ENCODE peak calls at places on chromosomes 5 and 9, in eight cellular contexts. One of them, this sample, is unnamed.

GRCh38 chr5:77390795-77391194 is 101.3 kb downstream of the WDR41 start:
- DNase-seq in A673: no peak
- DNase-seq in fibroblast of lung: peak
- DNase-seq in stomach: no peak
- DNase-seq in RWPE1: no peak
- DNase-seq in mammary epithelial cell: peak
- DNase-seq in OCI-LY7: no peak
- DNase-seq in CD4-positive, alpha-beta T cell: no peak
- DNase-seq in this sample: peak

GRCh38 chr9:89878687-89879086 is 273.9 kb downstream of the GADD45G start:
- DNase-seq in A673: no peak
- DNase-seq in fibroblast of lung: no peak
- DNase-seq in stomach: peak
- DNase-seq in RWPE1: no peak
- DNase-seq in mammary epithelial cell: no peak
- DNase-seq in OCI-LY7: no peak
- DNase-seq in CD4-positive, alpha-beta T cell: no peak
- DNase-seq in this sample: no peak

GRCh38 chr9:105021917-105022316 is 94.0 kb upstream of the ABCA1 start:
- DNase-seq in A673: no peak
- DNase-seq in fibroblast of lung: no peak
- DNase-seq in stomach: no peak
- DNase-seq in RWPE1: no peak
- DNase-seq in mammary epithelial cell: no peak
- DNase-seq in OCI-LY7: no peak
- DNase-seq in CD4-positive, alpha-beta T cell: no peak
- DNase-seq in this sample: no peak

GRCh38 chr5:116872986-116873385 is 298.4 kb upstream of the SEMA6A start:
- DNase-seq in A673: no peak
- DNase-seq in fibroblast of lung: no peak
- DNase-seq in stomach: no peak
- DNase-seq in RWPE1: no peak
- DNase-seq in mammary epithelial cell: no peak
- DNase-seq in OCI-LY7: no peak
- DNase-seq in CD4-positive, alpha-beta T cell: no peak
- DNase-seq in this sample: no peak

GRCh38 chr9:4118666-4119065 is 181.2 kb downstream of the GLIS3 start:
- DNase-seq in A673: no peak
- DNase-seq in fibroblast of lung: no peak
- DNase-seq in stomach: no peak
- DNase-seq in RWPE1: no peak
- DNase-seq in mammary epithelial cell: no peak
- DNase-seq in OCI-LY7: no peak
- DNase-seq in CD4-positive, alpha-beta T cell: no peak
- DNase-seq in this sample: no peak

GRCh38 chr5:122844916-122845252 is 529 bp upstream of the SNX24 start:
- DNase-seq in A673: no peak
- DNase-seq in fibroblast of lung: no peak
- DNase-seq in stomach: no peak
- DNase-seq in RWPE1: no peak
- DNase-seq in mammary epithelial cell: no peak
- DNase-seq in OCI-LY7: peak
- DNase-seq in CD4-positive, alpha-beta T cell: no peak
- DNase-seq in this sample: no peak

GRCh38 chr5:142181547-142182191 is 73.1 kb downstream of the NDFIP1 start:
- DNase-seq in A673: no peak
- DNase-seq in fibroblast of lung: no peak
- DNase-seq in stomach: no peak
- DNase-seq in RWPE1: no peak
- DNase-seq in mammary epithelial cell: no peak
- DNase-seq in OCI-LY7: peak
- DNase-seq in CD4-positive, alpha-beta T cell: no peak
- DNase-seq in this sample: no peak

GRCh38 chr5:52328220-52328619 is 459.5 kb upstream of the ITGA1 start:
- DNase-seq in A673: no peak
- DNase-seq in fibroblast of lung: no peak
- DNase-seq in stomach: no peak
- DNase-seq in RWPE1: peak
- DNase-seq in mammary epithelial cell: no peak
- DNase-seq in OCI-LY7: no peak
- DNase-seq in CD4-positive, alpha-beta T cell: no peak
- DNase-seq in this sample: no peak

GRCh38 chr9:38417003-38417965 is 7.0 kb downstream of the IGFBPL1 start:
- DNase-seq in A673: peak
- DNase-seq in fibroblast of lung: no peak
- DNase-seq in stomach: peak
- DNase-seq in RWPE1: peak
- DNase-seq in mammary epithelial cell: peak
- DNase-seq in OCI-LY7: peak
- DNase-seq in CD4-positive, alpha-beta T cell: no peak
- DNase-seq in this sample: no peak

GRCh38 chr9:85521331-85522197 is 220.2 kb downstream of the AGTPBP1 start:
- DNase-seq in A673: peak
- DNase-seq in fibroblast of lung: no peak
- DNase-seq in stomach: no peak
- DNase-seq in RWPE1: no peak
- DNase-seq in mammary epithelial cell: no peak
- DNase-seq in OCI-LY7: no peak
- DNase-seq in CD4-positive, alpha-beta T cell: no peak
- DNase-seq in this sample: no peak

GRCh38 chr5:30540150-30540549 is 653.3 kb upstream of the CDH6 start:
- DNase-seq in A673: no peak
- DNase-seq in fibroblast of lung: no peak
- DNase-seq in stomach: no peak
- DNase-seq in RWPE1: no peak
- DNase-seq in mammary epithelial cell: no peak
- DNase-seq in OCI-LY7: no peak
- DNase-seq in CD4-positive, alpha-beta T cell: no peak
- DNase-seq in this sample: no peak

GRCh38 chr5:132474881-132475511 is 15.6 kb downstream of the IRF1 start:
- DNase-seq in A673: no peak
- DNase-seq in fibroblast of lung: no peak
- DNase-seq in stomach: peak
- DNase-seq in RWPE1: no peak
- DNase-seq in mammary epithelial cell: no peak
- DNase-seq in OCI-LY7: no peak
- DNase-seq in CD4-positive, alpha-beta T cell: no peak
- DNase-seq in this sample: no peak

GRCh38 chr9:35859310-35859994 is 10.7 kb downstream of the OR13J1 start:
- DNase-seq in A673: peak
- DNase-seq in fibroblast of lung: peak
- DNase-seq in stomach: peak
- DNase-seq in RWPE1: no peak
- DNase-seq in mammary epithelial cell: peak
- DNase-seq in OCI-LY7: no peak
- DNase-seq in CD4-positive, alpha-beta T cell: no peak
- DNase-seq in this sample: peak

GRCh38 chr5:142888469-142889085 is 118.4 kb downstream of the ARHGAP26 start:
- DNase-seq in A673: peak
- DNase-seq in fibroblast of lung: peak
- DNase-seq in stomach: no peak
- DNase-seq in RWPE1: peak
- DNase-seq in mammary epithelial cell: no peak
- DNase-seq in OCI-LY7: peak
- DNase-seq in CD4-positive, alpha-beta T cell: no peak
- DNase-seq in this sample: peak

GRCh38 chr5:74149395-74149794 is 491.1 kb downstream of the ENC1 start:
- DNase-seq in A673: no peak
- DNase-seq in fibroblast of lung: peak
- DNase-seq in stomach: peak
- DNase-seq in RWPE1: peak
- DNase-seq in mammary epithelial cell: peak
- DNase-seq in OCI-LY7: no peak
- DNase-seq in CD4-positive, alpha-beta T cell: no peak
- DNase-seq in this sample: peak

GRCh38 chr9:88821033-88821748 is 170.1 kb upstream of the S1PR3 start:
- DNase-seq in A673: no peak
- DNase-seq in fibroblast of lung: no peak
- DNase-seq in stomach: no peak
- DNase-seq in RWPE1: no peak
- DNase-seq in mammary epithelial cell: no peak
- DNase-seq in OCI-LY7: no peak
- DNase-seq in CD4-positive, alpha-beta T cell: no peak
- DNase-seq in this sample: no peak

GRCh38 chr9:136711751-136712689 is at the start of gene DIPK1B:
- DNase-seq in A673: peak
- DNase-seq in fibroblast of lung: no peak
- DNase-seq in stomach: no peak
- DNase-seq in RWPE1: no peak
- DNase-seq in mammary epithelial cell: no peak
- DNase-seq in OCI-LY7: peak
- DNase-seq in CD4-positive, alpha-beta T cell: no peak
- DNase-seq in this sample: no peak

GRCh38 chr5:133718457-133718856 is 106.1 kb upstream of the FSTL4 start:
- DNase-seq in A673: no peak
- DNase-seq in fibroblast of lung: no peak
- DNase-seq in stomach: no peak
- DNase-seq in RWPE1: no peak
- DNase-seq in mammary epithelial cell: no peak
- DNase-seq in OCI-LY7: no peak
- DNase-seq in CD4-positive, alpha-beta T cell: no peak
- DNase-seq in this sample: no peak

GRCh38 chr5:147939431-147940114 is 33.2 kb upstream of the C5orf46 start:
- DNase-seq in A673: no peak
- DNase-seq in fibroblast of lung: peak
- DNase-seq in stomach: no peak
- DNase-seq in RWPE1: peak
- DNase-seq in mammary epithelial cell: peak
- DNase-seq in OCI-LY7: no peak
- DNase-seq in CD4-positive, alpha-beta T cell: no peak
- DNase-seq in this sample: no peak

GRCh38 chr5:55327281-55327680 is 19.5 kb downstream of the MTREX start:
- DNase-seq in A673: no peak
- DNase-seq in fibroblast of lung: no peak
- DNase-seq in stomach: no peak
- DNase-seq in RWPE1: no peak
- DNase-seq in mammary epithelial cell: no peak
- DNase-seq in OCI-LY7: no peak
- DNase-seq in CD4-positive, alpha-beta T cell: no peak
- DNase-seq in this sample: no peak

GRCh38 chr5:55319481-55319880 is 11.7 kb downstream of the MTREX start:
- DNase-seq in A673: no peak
- DNase-seq in fibroblast of lung: no peak
- DNase-seq in stomach: no peak
- DNase-seq in RWPE1: no peak
- DNase-seq in mammary epithelial cell: no peak
- DNase-seq in OCI-LY7: no peak
- DNase-seq in CD4-positive, alpha-beta T cell: no peak
- DNase-seq in this sample: no peak

GRCh38 chr5:55324006-55324405 is 16.2 kb downstream of the MTREX start:
- DNase-seq in A673: no peak
- DNase-seq in fibroblast of lung: no peak
- DNase-seq in stomach: no peak
- DNase-seq in RWPE1: no peak
- DNase-seq in mammary epithelial cell: no peak
- DNase-seq in OCI-LY7: no peak
- DNase-seq in CD4-positive, alpha-beta T cell: no peak
- DNase-seq in this sample: no peak

GRCh38 chr5:55320571-55320970 is 12.8 kb downstream of the MTREX start:
- DNase-seq in A673: no peak
- DNase-seq in fibroblast of lung: no peak
- DNase-seq in stomach: no peak
- DNase-seq in RWPE1: no peak
- DNase-seq in mammary epithelial cell: no peak
- DNase-seq in OCI-LY7: no peak
- DNase-seq in CD4-positive, alpha-beta T cell: no peak
- DNase-seq in this sample: peak

GRCh38 chr5:55324815-55325418 is 17.1 kb downstream of the MTREX start:
- DNase-seq in A673: peak
- DNase-seq in fibroblast of lung: peak
- DNase-seq in stomach: no peak
- DNase-seq in RWPE1: peak
- DNase-seq in mammary epithelial cell: peak
- DNase-seq in OCI-LY7: peak
- DNase-seq in CD4-positive, alpha-beta T cell: no peak
- DNase-seq in this sample: peak
- TF ChIP-seq CTCF in A673: peak
- TF ChIP-seq CTCF in fibroblast of lung: peak
- TF ChIP-seq CTCF in stomach: peak
- TF ChIP-seq CTCF in RWPE1: peak
- TF ChIP-seq CTCF in mammary epithelial cell: peak
- TF ChIP-seq CTCF in OCI-LY7: peak
- TF ChIP-seq CTCF in CD4-positive, alpha-beta T cell: peak
- TF ChIP-seq CTCF in this sample: peak

DNA sequence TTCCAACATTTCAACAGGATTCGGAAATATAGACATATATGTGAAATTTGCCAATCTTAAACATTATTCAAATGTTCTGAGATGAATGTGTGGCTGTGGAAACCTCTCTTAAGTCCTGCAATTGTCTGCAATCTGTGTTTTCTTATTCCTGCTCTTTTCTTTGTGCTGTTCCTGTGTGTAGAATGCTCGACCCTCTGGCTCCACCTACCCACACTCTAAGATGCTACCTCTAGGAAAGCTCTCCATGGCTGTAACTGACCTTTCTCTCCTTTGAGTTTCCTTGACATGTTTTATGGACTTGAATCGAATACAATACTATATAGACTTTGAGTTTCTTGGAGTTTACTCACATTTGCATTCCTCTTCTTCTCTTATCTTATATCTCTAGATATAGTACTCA is 120.6 kb upstream of the ASTN2 start:
- DNase-seq in A673: no peak
- DNase-seq in fibroblast of lung: no peak
- DNase-seq in stomach: no peak
- DNase-seq in RWPE1: no peak
- DNase-seq in mammary epithelial cell: no peak
- DNase-seq in OCI-LY7: no peak
- DNase-seq in CD4-positive, alpha-beta T cell: no peak
- DNase-seq in this sample: no peak
- TF ChIP-seq CTCF in A673: no peak
- TF ChIP-seq CTCF in fibroblast of lung: no peak
- TF ChIP-seq CTCF in stomach: no peak
- TF ChIP-seq CTCF in RWPE1: no peak
- TF ChIP-seq CTCF in mammary epithelial cell: no peak
- TF ChIP-seq CTCF in OCI-LY7: no peak
- TF ChIP-seq CTCF in CD4-positive, alpha-beta T cell: no peak
- TF ChIP-seq CTCF in this sample: no peak

GRCh38 chr5:150214289-150214688 is 24.4 kb downstream of the SLC6A7 start:
- DNase-seq in A673: no peak
- DNase-seq in fibroblast of lung: peak
- DNase-seq in stomach: no peak
- DNase-seq in RWPE1: no peak
- DNase-seq in mammary epithelial cell: no peak
- DNase-seq in OCI-LY7: no peak
- DNase-seq in CD4-positive, alpha-beta T cell: no peak
- DNase-seq in this sample: peak
- TF ChIP-seq CTCF in A673: no peak
- TF ChIP-seq CTCF in fibroblast of lung: peak
- TF ChIP-seq CTCF in stomach: no peak
- TF ChIP-seq CTCF in RWPE1: no peak
- TF ChIP-seq CTCF in mammary epithelial cell: no peak
- TF ChIP-seq CTCF in OCI-LY7: no peak
- TF ChIP-seq CTCF in CD4-positive, alpha-beta T cell: no peak
- TF ChIP-seq CTCF in this sample: peak

GRCh38 chr9:23496827-23497226 is 329.2 kb downstream of the ELAVL2 start:
- DNase-seq in A673: no peak
- DNase-seq in fibroblast of lung: no peak
- DNase-seq in stomach: no peak
- DNase-seq in RWPE1: no peak
- DNase-seq in mammary epithelial cell: no peak
- DNase-seq in OCI-LY7: no peak
- DNase-seq in CD4-positive, alpha-beta T cell: no peak
- DNase-seq in this sample: no peak

GRCh38 chr9:23493219-23493618 is 332.8 kb downstream of the ELAVL2 start:
- DNase-seq in A673: no peak
- DNase-seq in fibroblast of lung: no peak
- DNase-seq in stomach: no peak
- DNase-seq in RWPE1: no peak
- DNase-seq in mammary epithelial cell: no peak
- DNase-seq in OCI-LY7: no peak
- DNase-seq in CD4-positive, alpha-beta T cell: no peak
- DNase-seq in this sample: no peak

GRCh38 chr9:23492126-23493002 is 333.7 kb downstream of the ELAVL2 start:
- DNase-seq in A673: peak
- DNase-seq in fibroblast of lung: peak
- DNase-seq in stomach: no peak
- DNase-seq in RWPE1: peak
- DNase-seq in mammary epithelial cell: peak
- DNase-seq in OCI-LY7: peak
- DNase-seq in CD4-positive, alpha-beta T cell: no peak
- DNase-seq in this sample: peak
- TF ChIP-seq CTCF in A673: peak
- TF ChIP-seq CTCF in fibroblast of lung: no peak
- TF ChIP-seq CTCF in stomach: no peak
- TF ChIP-seq CTCF in RWPE1: peak
- TF ChIP-seq CTCF in mammary epithelial cell: peak
- TF ChIP-seq CTCF in OCI-LY7: peak
- TF ChIP-seq CTCF in CD4-positive, alpha-beta T cell: no peak
- TF ChIP-seq CTCF in this sample: peak

This sample was measured in HFFc6.